ENCODE peak calls at places on chromosomes 16 and 17, in five cellular contexts. S is SK-N-SH, N is GM12878, O is K562, F is HepG2. Z is an unnamed sample.

GRCh38 chr17:17504341-17505140 is 8.3 kb upstream of the RASD1 start:
- DNase-seq in S (no peak), N (no peak), O (no peak), F (no peak), Z (no peak)

GRCh38 chr17:42334667-42335066 is 46.4 kb downstream of the STAT5A start:
- DNase-seq in S (no peak), N (no peak), O (no peak), F (no peak), Z (no peak)

GRCh38 chr16:881219-882097 is 80.9 kb upstream of the GNG13 start:
- DNase-seq in S (no peak), N (no peak), O (no peak), F (no peak), Z (no peak)

GRCh38 chr16:24598777-24599437 is 59.5 kb downstream of the RBBP6 start:
- DNase-seq in S (no peak), N (no peak), O (no peak), F (no peak), Z (no peak)

GRCh38 chr17:70208080-70208794 is 38.9 kb downstream of the KCNJ2 start:
- DNase-seq in S (no peak), N (peak), O (no peak), F (no peak), Z (no peak)

GRCh38 chr16:12450381-12450780 is 353.3 kb downstream of the CPPED1 start:
- DNase-seq in S (no peak), N (no peak), O (no peak), F (no peak), Z (no peak)

GRCh38 chr17:37710344-37710886 is 34.4 kb downstream of the HNF1B start:
- DNase-seq in S (peak), N (no peak), O (peak), F (peak), Z (peak)

GRCh38 chr16:180101-180920 is at the start of gene HBQ1:
- DNase-seq in S (peak), N (no peak), O (peak), F (peak), Z (peak)

GRCh38 chr17:37527249-37527851 is 37.7 kb downstream of the DUSP14 start:
- DNase-seq in S (peak), N (no peak), O (peak), F (peak), Z (peak)

GRCh38 chr16:53056528-53056881 is 1.7 kb downstream of the CHD9 start:
- DNase-seq in S (no peak), N (no peak), O (peak), F (peak), Z (no peak)

GRCh38 chr17:59329558-59330313 is 1.7 kb upstream of the YPEL2 start:
- DNase-seq in S (peak), N (peak), O (peak), F (peak), Z (peak)

GRCh38 chr17:13478326-13478830 is 123.4 kb downstream of the HS3ST3A1 start:
- DNase-seq in S (no peak), N (no peak), O (no peak), F (no peak), Z (no peak)

GRCh38 chr17:13429201-13429600 is 172.5 kb downstream of the HS3ST3A1 start:
- DNase-seq in S (peak), N (no peak), O (no peak), F (no peak), Z (no peak)

GRCh38 chr16:88681084-88681680 is 5.1 kb downstream of the SNAI3 start:
- DNase-seq in S (peak), N (no peak), O (peak), F (peak), Z (peak)

GRCh38 chr16:77414752-77415231 is 20.0 kb downstream of the ADAMTS18 start:
- DNase-seq in S (no peak), N (no peak), O (no peak), F (no peak), Z (no peak)

GRCh38 chr17:6365187-6365943 is 69.6 kb downstream of the AIPL1 start:
- DNase-seq in S (no peak), N (no peak), O (no peak), F (no peak), Z (no peak)

GRCh38 chr17:36665417-36665816 is 64.0 kb downstream of the MRM1 start:
- DNase-seq in S (no peak), N (no peak), O (no peak), F (no peak), Z (no peak)

GRCh38 chr17:59693582-59693981 is 13.6 kb downstream of the PTRH2 start:
- DNase-seq in S (no peak), N (no peak), O (no peak), F (no peak), Z (no peak)

GRCh38 chr17:57092779-57093178 is 7.7 kb downstream of the AKAP1 start:
- DNase-seq in S (no peak), N (no peak), O (no peak), F (no peak), Z (no peak)

GRCh38 chr17:62781826-62782225 is 26.3 kb downstream of the MARCHF10 start:
- DNase-seq in S (no peak), N (no peak), O (no peak), F (peak), Z (no peak)

GRCh38 chr16:10181196-10182162 is 749 bp downstream of the GRIN2A start:
- DNase-seq in S (peak), N (no peak), O (peak), F (peak), Z (peak)

GRCh38 chr16:58040496-58040846 is 14.9 kb downstream of the MMP15 start:
- DNase-seq in S (peak), N (no peak), O (no peak), F (no peak), Z (no peak)

GRCh38 chr16:763903-764750 is 3.6 kb downstream of the MSLN start:
- DNase-seq in S (no peak), N (no peak), O (no peak), F (no peak), Z (no peak)

GRCh38 chr16:29862383-29862883 is 593 bp downstream of the CDIPT start:
- DNase-seq in S (peak), N (no peak), O (no peak), F (no peak), Z (no peak)

GRCh38 chr16:2822158-2822495 is 5.1 kb downstream of the PRSS21 start:
- DNase-seq in S (no peak), N (no peak), O (no peak), F (no peak), Z (no peak)

GRCh38 chr17:28518132-28518531 is 12.0 kb downstream of the FOXN1 start:
- DNase-seq in S (no peak), N (no peak), O (no peak), F (no peak), Z (no peak)

GRCh38 chr17:10652984-10653680 is 4.0 kb downstream of the MYH3 start:
- DNase-seq in S (no peak), N (no peak), O (no peak), F (no peak), Z (no peak)

GRCh38 chr16:9072806-9073341 is 18.6 kb upstream of the HAPSTR1 start:
- DNase-seq in S (no peak), N (peak), O (no peak), F (no peak), Z (no peak)

DNA sequence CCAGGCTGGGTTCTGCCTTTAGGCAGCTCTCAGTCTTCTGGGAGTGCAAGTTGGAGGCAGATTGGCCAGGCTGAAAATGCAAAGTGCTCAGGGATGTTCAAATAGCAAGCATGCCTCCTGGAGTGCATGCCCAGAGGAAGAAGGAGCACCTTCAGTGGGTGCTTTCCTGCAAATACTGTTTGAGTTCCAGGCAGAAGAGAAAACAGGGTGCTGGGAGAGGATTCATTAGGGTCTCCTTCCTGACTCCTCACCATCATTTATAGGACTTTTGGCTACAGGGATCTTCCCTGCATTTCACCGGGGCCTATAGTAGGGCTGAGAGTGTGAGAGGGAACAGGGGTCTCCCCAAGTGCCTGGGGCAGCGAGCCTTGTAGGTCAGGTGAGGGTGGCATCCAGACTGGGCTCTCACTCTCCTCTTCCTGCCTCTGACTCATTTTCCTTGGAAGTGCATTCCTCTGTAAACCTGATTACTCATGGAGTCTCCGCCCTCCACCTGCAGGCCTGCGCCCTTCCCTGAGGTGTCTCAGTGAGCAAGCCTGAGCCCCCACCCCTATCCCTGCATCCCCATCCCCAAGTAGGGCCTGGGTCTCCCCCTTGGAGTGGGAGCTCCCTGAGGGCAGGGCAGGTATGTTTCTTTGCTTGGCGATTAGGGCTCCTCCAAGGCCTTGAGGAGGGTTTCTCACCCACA is 17.1 kb upstream of the TNS4 start:
- DNase-seq in S (no peak), N (no peak), O (no peak), F (no peak), Z (no peak)
- TF ChIP-seq FOXM1 in S (no peak), N (no peak), O (no peak), F (no peak), Z (no peak)

GRCh38 chr17:75950421-75950820 is 9.6 kb upstream of the FBF1 start:
- DNase-seq in S (no peak), N (no peak), O (no peak), F (no peak), Z (no peak)

GRCh38 chr17:75945202-75945601 is 4.4 kb upstream of the FBF1 start:
- DNase-seq in S (no peak), N (no peak), O (no peak), F (no peak), Z (no peak)

GRCh38 chr17:75950850-75951554 is 10.2 kb upstream of the FBF1 start:
- DNase-seq in S (no peak), N (no peak), O (no peak), F (no peak), Z (no peak)
- TF ChIP-seq FOXM1 in S (no peak), N (no peak), O (no peak), F (no peak), Z (no peak)

DNA sequence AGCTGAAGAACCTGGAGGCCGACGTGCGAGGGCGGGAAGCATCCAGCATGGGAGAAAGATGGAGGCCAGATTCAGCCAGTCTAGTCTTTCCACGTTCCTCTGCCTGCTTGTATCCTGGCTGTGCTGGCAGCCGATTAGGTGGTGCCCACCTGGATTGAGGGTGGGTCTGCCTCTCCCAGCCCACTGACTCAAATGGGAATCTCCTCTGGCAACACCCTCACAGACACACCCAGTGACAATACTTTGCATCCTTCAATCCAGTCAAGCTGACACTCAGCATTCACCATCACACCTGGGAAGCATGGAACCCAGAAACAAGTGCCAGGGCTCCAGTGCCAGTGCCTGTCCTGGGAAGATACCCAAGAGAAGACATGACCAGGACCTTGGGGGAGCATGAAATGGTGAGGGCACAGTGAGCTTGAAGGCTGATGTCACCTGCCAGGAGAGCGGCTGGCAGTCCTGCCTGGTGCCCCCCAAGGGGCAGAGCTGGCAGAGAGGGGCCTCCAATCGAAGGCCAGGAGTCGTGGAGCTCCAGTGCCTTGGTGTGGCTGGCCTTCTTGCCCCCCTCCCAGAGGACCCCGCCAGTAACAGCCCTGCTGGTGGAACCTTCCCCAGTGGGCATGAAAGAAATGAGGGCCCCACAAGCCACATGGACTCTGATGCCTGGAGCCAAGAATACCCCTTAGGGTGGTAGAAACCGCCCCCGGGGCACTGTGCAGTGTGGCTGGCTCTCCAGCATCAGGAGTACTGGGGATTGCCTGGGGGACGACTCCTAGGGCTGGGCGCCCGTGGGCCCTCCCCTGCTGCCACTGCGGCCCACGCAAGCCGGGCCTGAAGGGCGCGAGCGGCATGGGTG is 643 bp upstream of the NPB start:
- DNase-seq in S (no peak), N (no peak), O (no peak), F (no peak), Z (no peak)
- TF ChIP-seq FOXM1 in S (no peak), N (no peak), O (no peak), F (no peak), Z (no peak)

GRCh38 chr17:45748911-45749310 is 35.2 kb upstream of the CRHR1 start:
- DNase-seq in S (no peak), N (no peak), O (no peak), F (no peak), Z (no peak)
- TF ChIP-seq FOXM1 in S (no peak), N (no peak), O (no peak), F (no peak), Z (no peak)

GRCh38 chr16:6684076-6684673 is 648.5 kb upstream of the RBFOX1 start:
- DNase-seq in S (peak), N (no peak), O (peak), F (peak), Z (peak)

GRCh38 chr16:6687593-6687992 is 645.1 kb upstream of the RBFOX1 start:
- DNase-seq in S (no peak), N (no peak), O (peak), F (no peak), Z (no peak)

GRCh38 chr16:6682142-6682811 is 650.4 kb upstream of the RBFOX1 start:
- DNase-seq in S (peak), N (no peak), O (peak), F (peak), Z (peak)
- TF ChIP-seq FOXM1 in S (no peak), N (no peak), O (no peak), F (no peak), Z (no peak)

DNA sequence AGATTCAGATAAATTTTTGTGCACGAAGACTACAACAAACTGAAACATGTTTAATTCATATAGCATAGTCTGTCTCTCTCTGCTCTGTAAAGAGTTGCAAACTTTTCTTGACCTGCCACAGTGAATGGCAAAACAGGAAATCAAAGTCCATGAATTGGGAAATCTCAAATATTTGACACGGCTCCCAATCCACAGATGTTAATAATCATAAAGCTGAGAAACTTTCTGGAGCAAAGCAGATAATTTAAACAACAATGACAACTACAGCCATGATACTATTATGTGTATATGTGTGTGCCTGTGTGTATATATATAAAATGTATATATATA is 743 bp upstream of the ABCA6 start:
- DNase-seq in S (no peak), N (no peak), O (no peak), F (peak), Z (no peak)
- TF ChIP-seq FOXM1 in S (no peak), N (no peak), O (no peak), F (no peak), Z (no peak)

Z was measured in HEK293T.